ENCODE peak calls at places on chromosomes 6 and 20, in four cellular contexts. T is A673; U is HL-60; A is CD8-positive, alpha-beta T cell. P is an unnamed sample.

GRCh38 chr20:51995551-51995951 is 193.2 kb upstream of the SALL4 start:
- DNase-seq in T (peak; percentile 53), U (no peak), A (no peak), P (no peak)

GRCh38 chr6:149895702-149896310 is 2.1 kb downstream of the RAET1E start:
- DNase-seq in T (peak; percentile 95), U (no peak), A (peak; percentile 41), P (no peak)

GRCh38 chr6:170147056-170147787 is 143.7 kb downstream of the DLL1 start:
- DNase-seq in T (no peak), U (no peak), A (no peak), P (no peak)

GRCh38 chr6:29965873-29966601 is 23.7 kb downstream of the HLA-A start:
- DNase-seq in T (peak; percentile 85), U (peak; percentile 79), A (peak; percentile 41), P (peak; percentile 72)

GRCh38 chr6:141677598-141678211 is 455.0 kb upstream of the GJE1 start:
- DNase-seq in T (peak; percentile 76), U (no peak), A (no peak), P (no peak)

GRCh38 chr20:60446273-60447111 is 488.3 kb downstream of the CDH26 start:
- DNase-seq in T (no peak), U (no peak), A (no peak), P (no peak)

GRCh38 chr6:151434369-151434768 is 17.6 kb downstream of the RMND1 start:
- DNase-seq in T (no peak), U (no peak), A (no peak), P (no peak)

GRCh38 chr6:56906752-56907151 is 48.2 kb upstream of the BEND6 start:
- DNase-seq in T (no peak), U (no peak), A (no peak), P (no peak)

GRCh38 chr6:31270788-31271640 is 878 bp downstream of the HLA-C start:
- DNase-seq in T (peak; percentile 57), U (peak; percentile 52), A (peak; percentile 59), P (no peak)

GRCh38 chr6:119348308-119349040 is 1.1 kb downstream of the MAN1A1 start:
- DNase-seq in T (peak; percentile 6), U (no peak), A (peak; percentile 38), P (no peak)

GRCh38 chr6:119347466-119348307 is 1.9 kb downstream of the MAN1A1 start:
- DNase-seq in T (no peak), U (peak; percentile 23), A (peak; percentile 23), P (no peak)

GRCh38 chr6:119346450-119346849 is 3.1 kb downstream of the MAN1A1 start:
- DNase-seq in T (no peak), U (no peak), A (no peak), P (no peak)

GRCh38 chr6:119345114-119345513 is 4.4 kb downstream of the MAN1A1 start:
- DNase-seq in T (no peak), U (no peak), A (no peak), P (no peak)

GRCh38 chr6:119346914-119347313 is 2.6 kb downstream of the MAN1A1 start:
- DNase-seq in T (no peak), U (no peak), A (no peak), P (no peak)
- H3K27ac ChIP-seq in T (no peak overlapping the region), U (no peak overlapping the region), A (no peak overlapping the region), P (peak overlapping the region; percentile 24)

DNA sequence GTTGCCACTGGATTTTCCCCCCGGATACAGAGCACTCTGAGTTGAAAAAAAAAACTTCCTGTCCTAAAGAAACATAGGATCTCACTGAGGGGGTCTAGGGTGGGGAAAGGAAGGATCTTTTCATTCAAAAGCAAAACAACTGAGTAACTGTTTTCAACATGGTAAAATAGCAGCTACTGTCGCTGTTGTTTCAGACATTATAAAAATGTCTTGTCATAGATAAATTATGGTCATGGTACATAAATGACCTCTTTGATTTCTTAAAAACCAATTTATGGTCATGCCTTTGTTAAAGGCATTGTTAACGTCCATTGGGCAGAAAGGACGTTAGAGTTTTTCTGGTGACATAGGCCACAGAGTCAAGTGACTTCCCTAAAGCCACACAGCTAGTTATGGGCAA is 180.4 kb upstream of the DTNBP1 start:
- DNase-seq in T (no peak), U (no peak), A (no peak), P (no peak)
- H3K27ac ChIP-seq in T (no peak overlapping the region), U (no peak overlapping the region), A (no peak overlapping the region), P (no peak overlapping the region)

DNA sequence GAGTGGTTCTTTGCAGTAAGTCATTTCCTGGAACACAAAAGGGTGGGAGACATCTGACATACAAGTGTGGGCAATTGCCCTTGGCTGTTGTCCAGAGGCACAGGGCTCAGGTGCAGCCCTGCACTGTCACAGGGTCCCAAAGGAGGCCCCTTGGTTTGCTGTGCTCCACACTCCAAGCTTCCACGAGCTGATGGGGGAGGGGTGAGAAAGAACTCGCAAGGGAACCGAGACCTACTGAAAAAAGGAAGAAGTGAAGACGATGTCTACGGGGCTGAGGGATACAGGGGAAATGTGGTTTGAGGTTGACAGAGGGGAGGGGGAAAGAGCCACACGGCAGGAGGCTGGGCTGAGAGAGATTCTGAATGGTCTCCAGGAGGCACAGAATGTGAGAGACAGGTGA is 123.3 kb downstream of the LY86 start:
- DNase-seq in T (no peak), U (peak; percentile 67), A (no peak), P (no peak)
- H3K27ac ChIP-seq in T (no peak overlapping the region), U (peak overlapping the region; percentile 97), A (no peak overlapping the region), P (no peak overlapping the region)

DNA sequence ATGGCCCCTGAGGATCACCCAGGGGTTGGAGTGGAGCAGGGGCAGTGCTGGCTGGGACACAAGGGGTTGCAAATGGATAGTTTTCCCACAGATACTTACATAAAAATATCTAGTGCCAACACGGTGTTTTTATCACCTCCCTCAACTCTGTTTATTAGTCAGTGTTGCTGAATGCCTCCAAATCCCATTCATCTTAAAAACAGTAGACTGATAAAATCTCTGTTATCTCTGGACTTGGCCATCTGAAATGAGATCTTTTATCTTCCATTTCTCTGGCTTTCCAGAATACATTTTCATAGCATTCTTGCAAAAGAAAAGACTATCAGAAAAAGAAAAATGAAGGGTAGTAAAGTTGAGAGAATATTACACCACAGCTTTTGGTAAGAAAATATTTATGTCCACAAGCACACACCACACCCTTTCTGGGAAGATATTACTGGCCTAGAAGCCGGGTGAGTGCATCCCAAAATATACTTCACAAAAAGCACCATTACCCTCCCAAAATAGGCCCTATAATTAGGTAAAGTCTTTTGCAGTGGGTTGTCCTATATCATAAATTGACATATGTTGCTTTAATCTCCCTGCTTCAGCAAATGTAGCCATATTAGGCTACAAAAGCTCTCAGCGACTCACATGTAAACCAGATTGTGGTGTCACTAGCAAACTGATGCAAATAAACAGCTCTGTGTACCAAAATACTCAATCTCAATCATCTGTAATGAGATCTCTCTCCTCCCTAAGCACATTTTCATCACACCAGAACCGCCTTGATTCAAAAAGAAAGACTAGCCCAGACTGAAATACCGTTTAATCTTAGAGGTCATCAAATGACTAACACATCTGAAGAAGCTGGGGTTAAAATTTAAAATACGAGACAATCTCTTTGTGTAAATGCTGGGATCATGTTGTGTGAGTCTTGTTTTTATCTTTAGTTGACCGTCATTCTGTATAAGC is 96.7 kb downstream of the FYN start:
- DNase-seq in T (no peak), U (no peak), A (no peak), P (no peak)
- H3K27ac ChIP-seq in T (no peak overlapping the region), U (no peak overlapping the region), A (no peak overlapping the region), P (no peak overlapping the region)

P was measured in caudate nucleus.